ENCODE peak calls at places on chromosomes 2 and 18, in seven cellular contexts. X is prostate gland, P is aorta, Y is AG10803, V is coronary artery, H is cardiac muscle cell, D is left ventricle myocardium inferior. F is an unnamed sample.

GRCh38 chr2:159073256-159073655 is 104.8 kb downstream of the TANC1 start:
- DNase-seq in X (no peak), P (no peak), Y (no peak), V (no peak), H (no peak), D (no peak), F (no peak)

GRCh38 chr2:190668892-190669291 is 20.0 kb downstream of the NAB1 start:
- DNase-seq in X (no peak), P (no peak), Y (no peak), V (no peak), H (no peak), D (no peak), F (no peak)

GRCh38 chr18:73407506-73407905 is 539.7 kb upstream of the NETO1 start:
- DNase-seq in X (no peak), P (no peak), Y (peak), V (no peak), H (no peak), D (no peak), F (no peak)

GRCh38 chr2:168060956-168061750 is 186.2 kb downstream of the STK39 start:
- DNase-seq in X (no peak), P (no peak), Y (peak), V (no peak), H (no peak), D (no peak), F (no peak)

GRCh38 chr18:77112161-77112801 is 20.3 kb downstream of the MBP start:
- DNase-seq in X (no peak), P (no peak), Y (no peak), V (peak), H (no peak), D (no peak), F (no peak)

GRCh38 chr2:31414601-31415241 is at the start of gene XDH:
- DNase-seq in X (no peak), P (no peak), Y (no peak), V (no peak), H (no peak), D (no peak), F (peak)

GRCh38 chr2:157751462-157752058 is 122.9 kb upstream of the ACVR1C start:
- DNase-seq in X (no peak), P (no peak), Y (peak), V (no peak), H (no peak), D (no peak), F (no peak)

GRCh38 chr18:37378616-37379015 is 187.0 kb downstream of the CELF4 start:
- DNase-seq in X (no peak), P (no peak), Y (no peak), V (no peak), H (no peak), D (no peak), F (no peak)

GRCh38 chr18:55337908-55338521 is 250.0 kb downstream of the TCF4 start:
- DNase-seq in X (no peak), P (no peak), Y (peak), V (peak), H (no peak), D (peak), F (no peak)

GRCh38 chr2:201883559-201883958 is 77.2 kb downstream of the CDK15 start:
- DNase-seq in X (no peak), P (no peak), Y (no peak), V (no peak), H (peak), D (peak), F (no peak)

GRCh38 chr2:180099308-180099707 is 92.2 kb upstream of the CWC22 start:
- DNase-seq in X (no peak), P (no peak), Y (no peak), V (no peak), H (no peak), D (no peak), F (no peak)

GRCh38 chr2:974054-974453 is 23.4 kb downstream of the SNTG2 start:
- DNase-seq in X (no peak), P (no peak), Y (no peak), V (no peak), H (no peak), D (no peak), F (no peak)

GRCh38 chr2:47217277-47217676 is 62.2 kb upstream of the STPG4 start:
- DNase-seq in X (no peak), P (no peak), Y (no peak), V (no peak), H (no peak), D (no peak), F (no peak)

GRCh38 chr2:239790313-239790712 is 234.8 kb downstream of the NDUFA10 start:
- DNase-seq in X (no peak), P (peak), Y (no peak), V (peak), H (no peak), D (no peak), F (no peak)

GRCh38 chr18:43751203-43751602 is 473.9 kb upstream of the SYT4 start:
- DNase-seq in X (no peak), P (no peak), Y (no peak), V (no peak), H (no peak), D (no peak), F (no peak)

GRCh38 chr2:239978381-239978780 is 46.8 kb downstream of the NDUFA10 start:
- DNase-seq in X (no peak), P (no peak), Y (peak), V (no peak), H (no peak), D (no peak), F (no peak)

GRCh38 chr2:111227716-111228141 is 107.0 kb downstream of the BCL2L11 start:
- DNase-seq in X (no peak), P (no peak), Y (peak), V (no peak), H (peak), D (no peak), F (no peak)

GRCh38 chr2:88919087-88919738 is 227.7 kb downstream of the RPIA start:
- DNase-seq in X (no peak), P (no peak), Y (peak), V (no peak), H (no peak), D (no peak), F (no peak)

GRCh38 chr2:44801676-44802408 is 139.7 kb upstream of the SIX3 start:
- DNase-seq in X (no peak), P (no peak), Y (no peak), V (no peak), H (no peak), D (no peak), F (no peak)
- H3K4me3 ChIP-seq in X (no peak), P (no peak), Y (no peak), V (peak), H (peak), D (peak), F (no peak)

GRCh38 chr2:65032016-65032975 is 23.9 kb upstream of the CEP68 start:
- DNase-seq in X (no peak), P (no peak), Y (no peak), V (no peak), H (no peak), D (no peak), F (no peak)
- H3K4me3 ChIP-seq in X (no peak), P (no peak), Y (no peak), V (peak), H (no peak), D (no peak), F (peak)

GRCh38 chr2:235599596-235600338 is 105.9 kb downstream of the AGAP1 start:
- DNase-seq in X (no peak), P (no peak), Y (no peak), V (no peak), H (no peak), D (no peak), F (no peak)

GRCh38 chr2:235597081-235597615 is 103.3 kb downstream of the AGAP1 start:
- DNase-seq in X (no peak), P (no peak), Y (no peak), V (no peak), H (no peak), D (no peak), F (no peak)

GRCh38 chr2:235598842-235599531 is 105.1 kb downstream of the AGAP1 start:
- DNase-seq in X (no peak), P (no peak), Y (no peak), V (no peak), H (no peak), D (no peak), F (no peak)

GRCh38 chr2:235596272-235596671 is 102.4 kb downstream of the AGAP1 start:
- DNase-seq in X (no peak), P (no peak), Y (no peak), V (no peak), H (no peak), D (no peak), F (no peak)

DNA sequence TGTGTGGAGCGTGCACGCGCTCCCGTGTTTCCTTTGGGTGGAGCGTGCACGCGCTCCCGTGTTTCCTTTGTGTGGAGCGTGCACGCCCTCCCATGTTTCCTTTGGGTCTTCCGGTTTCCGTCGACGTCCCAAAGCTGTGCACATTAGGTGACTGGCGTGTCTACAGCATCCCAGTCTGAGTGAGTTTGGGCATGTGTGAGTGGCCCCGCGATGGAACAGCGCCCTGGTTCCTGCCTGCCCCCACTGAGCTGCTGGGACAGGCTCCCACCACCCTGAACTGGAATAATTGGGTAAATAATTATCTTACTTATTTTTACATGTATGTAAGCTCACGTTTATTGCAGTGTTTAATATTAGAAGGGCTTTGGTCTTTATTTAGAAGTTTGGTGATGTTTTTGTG is 104.2 kb downstream of the AGAP1 start:
- DNase-seq in X (no peak), P (no peak), Y (no peak), V (no peak), H (no peak), D (no peak), F (no peak)
- H3K4me3 ChIP-seq in X (no peak), P (no peak), Y (no peak), V (no peak), H (no peak), D (no peak), F (no peak)

DNA sequence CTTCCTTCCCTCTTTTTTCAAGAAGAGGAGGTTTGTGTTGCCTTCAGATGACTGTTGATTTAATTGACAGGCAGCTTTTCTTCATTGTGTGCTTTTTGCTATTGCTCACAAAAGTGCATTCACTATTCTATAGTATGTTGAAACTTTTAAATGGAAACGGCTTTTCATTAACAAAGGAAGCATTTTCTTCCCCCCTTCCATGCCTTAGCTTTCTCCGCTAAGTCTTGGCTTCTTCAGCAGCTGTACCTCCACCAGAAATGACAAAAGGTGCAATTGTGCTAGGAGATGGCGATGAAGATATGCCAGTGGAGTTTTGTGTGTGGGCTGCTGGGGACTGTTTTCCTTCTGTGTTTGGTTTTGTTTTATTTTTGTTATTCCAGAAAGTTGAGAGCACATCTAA is 52.9 kb downstream of the TAF1B start:
- DNase-seq in X (no peak), P (no peak), Y (no peak), V (no peak), H (no peak), D (no peak), F (no peak)
- H3K4me3 ChIP-seq in X (no peak), P (no peak), Y (no peak), V (no peak), H (no peak), D (no peak), F (no peak)

GRCh38 chr2:237590272-237591020 is at the start of gene RAB17:
- DNase-seq in X (peak), P (peak), Y (peak), V (no peak), H (no peak), D (no peak), F (peak)

GRCh38 chr2:237585590-237586221 is 4.8 kb downstream of the RAB17 start:
- DNase-seq in X (no peak), P (peak), Y (no peak), V (no peak), H (no peak), D (no peak), F (no peak)

GRCh38 chr2:237591021-237591370 is 462 bp upstream of the RAB17 start:
- DNase-seq in X (peak), P (peak), Y (no peak), V (no peak), H (no peak), D (no peak), F (peak)

GRCh38 chr2:237591379-237591881 is 896 bp upstream of the RAB17 start:
- DNase-seq in X (no peak), P (peak), Y (no peak), V (no peak), H (no peak), D (no peak), F (no peak)

GRCh38 chr2:237588044-237588696 is 2.4 kb downstream of the RAB17 start:
- DNase-seq in X (no peak), P (peak), Y (no peak), V (no peak), H (no peak), D (no peak), F (no peak)
- H3K4me3 ChIP-seq in X (no peak), P (no peak), Y (no peak), V (no peak), H (no peak), D (no peak), F (no peak)

GRCh38 chr2:238561230-238561629 is 134.5 kb downstream of the ASB1 start:
- DNase-seq in X (no peak), P (no peak), Y (peak), V (no peak), H (no peak), D (no peak), F (peak)

GRCh38 chr2:238565031-238565430 is 138.3 kb downstream of the ASB1 start:
- DNase-seq in X (no peak), P (no peak), Y (no peak), V (no peak), H (no peak), D (no peak), F (no peak)

GRCh38 chr2:238560234-238560633 is 133.5 kb downstream of the ASB1 start:
- DNase-seq in X (no peak), P (no peak), Y (no peak), V (no peak), H (no peak), D (no peak), F (no peak)

GRCh38 chr2:238564286-238564920 is 137.7 kb downstream of the ASB1 start:
- DNase-seq in X (no peak), P (peak), Y (no peak), V (no peak), H (no peak), D (no peak), F (no peak)

DNA sequence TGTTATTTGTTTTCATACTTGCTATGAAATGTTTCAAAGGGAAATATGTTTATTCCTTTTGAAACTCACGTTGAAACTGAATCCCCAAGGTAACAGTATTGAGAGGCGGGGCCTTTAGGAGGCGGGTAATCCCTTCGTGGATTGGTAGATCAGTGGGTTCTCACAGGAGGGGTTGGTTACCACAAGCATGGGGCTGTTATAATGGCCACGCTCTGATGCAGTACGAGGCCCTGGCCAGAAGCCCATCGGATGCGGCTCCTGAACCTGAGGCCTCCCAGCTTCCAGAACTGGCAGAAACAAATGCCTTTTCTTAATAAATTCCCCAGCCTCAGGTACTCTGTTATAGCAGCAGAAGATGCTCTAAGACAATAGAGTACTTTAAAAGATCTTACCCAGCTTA is 135.7 kb downstream of the ASB1 start:
- DNase-seq in X (no peak), P (peak), Y (no peak), V (no peak), H (no peak), D (no peak), F (no peak)
- H3K4me3 ChIP-seq in X (no peak), P (no peak), Y (no peak), V (no peak), H (no peak), D (no peak), F (no peak)